ENCODE peak calls at places on chromosomes 7 and 10, in six cellular contexts. One of them, this sample, is unnamed.

GRCh38 chr10:72257051-72257892 is 16.5 kb upstream of the DDIT4 start:
- DNase-seq in heart right ventricle: no peak
- DNase-seq in neural progenitor cell: peak; percentile 74
- DNase-seq in GM23338: no peak
- DNase-seq in sigmoid colon: peak; percentile 73
- DNase-seq in naive thymus-derived CD4-positive, alpha-beta T cell: no peak
- DNase-seq in this sample: no peak

GRCh38 chr10:27190508-27190907 is 35.4 kb downstream of the MASTL start:
- DNase-seq in heart right ventricle: no peak
- DNase-seq in neural progenitor cell: no peak
- DNase-seq in GM23338: no peak
- DNase-seq in sigmoid colon: no peak
- DNase-seq in naive thymus-derived CD4-positive, alpha-beta T cell: no peak
- DNase-seq in this sample: no peak

GRCh38 chr7:151060416-151061234 is 1.2 kb downstream of the SLC4A2 start:
- DNase-seq in heart right ventricle: no peak
- DNase-seq in neural progenitor cell: peak; percentile 88
- DNase-seq in GM23338: no peak
- DNase-seq in sigmoid colon: peak; percentile 82
- DNase-seq in naive thymus-derived CD4-positive, alpha-beta T cell: no peak
- DNase-seq in this sample: no peak

GRCh38 chr10:71065659-71066058 is 146.7 kb upstream of the UNC5B start:
- DNase-seq in heart right ventricle: no peak
- DNase-seq in neural progenitor cell: no peak
- DNase-seq in GM23338: no peak
- DNase-seq in sigmoid colon: no peak
- DNase-seq in naive thymus-derived CD4-positive, alpha-beta T cell: no peak
- DNase-seq in this sample: no peak

GRCh38 chr7:100824499-100825214 is 2.7 kb downstream of the EPHB4 start:
- DNase-seq in heart right ventricle: no peak
- DNase-seq in neural progenitor cell: no peak
- DNase-seq in GM23338: peak; percentile 20
- DNase-seq in sigmoid colon: no peak
- DNase-seq in naive thymus-derived CD4-positive, alpha-beta T cell: no peak
- DNase-seq in this sample: no peak

GRCh38 chr10:70759769-70760168 is 25.4 kb downstream of the TBATA start:
- DNase-seq in heart right ventricle: no peak
- DNase-seq in neural progenitor cell: no peak
- DNase-seq in GM23338: peak; percentile 12
- DNase-seq in sigmoid colon: peak; percentile 44
- DNase-seq in naive thymus-derived CD4-positive, alpha-beta T cell: no peak
- DNase-seq in this sample: no peak

GRCh38 chr7:130367088-130367755 is 13.1 kb upstream of the CPA1 start:
- DNase-seq in heart right ventricle: no peak
- DNase-seq in neural progenitor cell: no peak
- DNase-seq in GM23338: no peak
- DNase-seq in sigmoid colon: no peak
- DNase-seq in naive thymus-derived CD4-positive, alpha-beta T cell: peak; percentile 61
- DNase-seq in this sample: no peak

GRCh38 chr10:70540089-70540788 is 61.7 kb downstream of the PALD1 start:
- DNase-seq in heart right ventricle: peak; percentile 48
- DNase-seq in neural progenitor cell: peak; percentile 64
- DNase-seq in GM23338: peak; percentile 84
- DNase-seq in sigmoid colon: no peak
- DNase-seq in naive thymus-derived CD4-positive, alpha-beta T cell: peak; percentile 17
- DNase-seq in this sample: peak; percentile 31

GRCh38 chr10:67017218-67017617 is 91.4 kb downstream of the LRRTM3 start:
- DNase-seq in heart right ventricle: no peak
- DNase-seq in neural progenitor cell: no peak
- DNase-seq in GM23338: no peak
- DNase-seq in sigmoid colon: no peak
- DNase-seq in naive thymus-derived CD4-positive, alpha-beta T cell: no peak
- DNase-seq in this sample: no peak

GRCh38 chr7:105806592-105807266 is 69.7 kb downstream of the ATXN7L1 start:
- DNase-seq in heart right ventricle: no peak
- DNase-seq in neural progenitor cell: no peak
- DNase-seq in GM23338: peak; percentile 18
- DNase-seq in sigmoid colon: no peak
- DNase-seq in naive thymus-derived CD4-positive, alpha-beta T cell: peak; percentile 8
- DNase-seq in this sample: no peak

GRCh38 chr10:8992009-8992408 is 937.5 kb downstream of the GATA3 start:
- DNase-seq in heart right ventricle: no peak
- DNase-seq in neural progenitor cell: no peak
- DNase-seq in GM23338: no peak
- DNase-seq in sigmoid colon: no peak
- DNase-seq in naive thymus-derived CD4-positive, alpha-beta T cell: no peak
- DNase-seq in this sample: no peak

GRCh38 chr10:112230325-112230988 is 46.9 kb upstream of the GPAM start:
- DNase-seq in heart right ventricle: no peak
- DNase-seq in neural progenitor cell: no peak
- DNase-seq in GM23338: no peak
- DNase-seq in sigmoid colon: no peak
- DNase-seq in naive thymus-derived CD4-positive, alpha-beta T cell: no peak
- DNase-seq in this sample: no peak

GRCh38 chr7:3338161-3338560 is 37.1 kb downstream of the SDK1 start:
- DNase-seq in heart right ventricle: no peak
- DNase-seq in neural progenitor cell: no peak
- DNase-seq in GM23338: no peak
- DNase-seq in sigmoid colon: no peak
- DNase-seq in naive thymus-derived CD4-positive, alpha-beta T cell: no peak
- DNase-seq in this sample: no peak

GRCh38 chr7:80498481-80499349 is 13.1 kb downstream of the GNAT3 start:
- DNase-seq in heart right ventricle: no peak
- DNase-seq in neural progenitor cell: no peak
- DNase-seq in GM23338: no peak
- DNase-seq in sigmoid colon: no peak
- DNase-seq in naive thymus-derived CD4-positive, alpha-beta T cell: no peak
- DNase-seq in this sample: no peak

GRCh38 chr10:58651040-58651439 is 138.4 kb downstream of the BICC1 start:
- DNase-seq in heart right ventricle: no peak
- DNase-seq in neural progenitor cell: no peak
- DNase-seq in GM23338: no peak
- DNase-seq in sigmoid colon: no peak
- DNase-seq in naive thymus-derived CD4-positive, alpha-beta T cell: no peak
- DNase-seq in this sample: no peak

GRCh38 chr7:80935971-80936370 is 17.1 kb upstream of the SEMA3C start:
- DNase-seq in heart right ventricle: no peak
- DNase-seq in neural progenitor cell: no peak
- DNase-seq in GM23338: no peak
- DNase-seq in sigmoid colon: no peak
- DNase-seq in naive thymus-derived CD4-positive, alpha-beta T cell: no peak
- DNase-seq in this sample: no peak

GRCh38 chr7:32479574-32480200 is 10.5 kb downstream of the LSM5 start:
- DNase-seq in heart right ventricle: no peak
- DNase-seq in neural progenitor cell: peak; percentile 61
- DNase-seq in GM23338: peak; percentile 75
- DNase-seq in sigmoid colon: no peak
- DNase-seq in naive thymus-derived CD4-positive, alpha-beta T cell: no peak
- DNase-seq in this sample: no peak

GRCh38 chr7:117229350-117229749 is 93.5 kb downstream of the WNT2 start:
- DNase-seq in heart right ventricle: no peak
- DNase-seq in neural progenitor cell: no peak
- DNase-seq in GM23338: no peak
- DNase-seq in sigmoid colon: no peak
- DNase-seq in naive thymus-derived CD4-positive, alpha-beta T cell: no peak
- DNase-seq in this sample: no peak

GRCh38 chr7:117129538-117129955 is 176.2 kb downstream of the ST7 start:
- DNase-seq in heart right ventricle: no peak
- DNase-seq in neural progenitor cell: no peak
- DNase-seq in GM23338: no peak
- DNase-seq in sigmoid colon: no peak
- DNase-seq in naive thymus-derived CD4-positive, alpha-beta T cell: no peak
- DNase-seq in this sample: no peak

GRCh38 chr10:81961451-81962184 is 86.6 kb downstream of the NRG3 start:
- DNase-seq in heart right ventricle: no peak
- DNase-seq in neural progenitor cell: no peak
- DNase-seq in GM23338: no peak
- DNase-seq in sigmoid colon: no peak
- DNase-seq in naive thymus-derived CD4-positive, alpha-beta T cell: no peak
- DNase-seq in this sample: no peak

GRCh38 chr10:73815719-73816030 is 4.3 kb upstream of the NDST2 start:
- DNase-seq in heart right ventricle: no peak
- DNase-seq in neural progenitor cell: no peak
- DNase-seq in GM23338: no peak
- DNase-seq in sigmoid colon: no peak
- DNase-seq in naive thymus-derived CD4-positive, alpha-beta T cell: no peak
- DNase-seq in this sample: no peak

GRCh38 chr7:24763303-24763901 is 6.1 kb upstream of the GSDME start:
- DNase-seq in heart right ventricle: no peak
- DNase-seq in neural progenitor cell: no peak
- DNase-seq in GM23338: no peak
- DNase-seq in sigmoid colon: no peak
- DNase-seq in naive thymus-derived CD4-positive, alpha-beta T cell: no peak
- DNase-seq in this sample: no peak

GRCh38 chr7:101948650-101949049 is 131.2 kb downstream of the CUX1 start:
- DNase-seq in heart right ventricle: no peak
- DNase-seq in neural progenitor cell: no peak
- DNase-seq in GM23338: no peak
- DNase-seq in sigmoid colon: peak; percentile 70
- DNase-seq in naive thymus-derived CD4-positive, alpha-beta T cell: no peak
- DNase-seq in this sample: no peak

GRCh38 chr10:129816702-129817101 is 147.4 kb downstream of the EBF3 start:
- DNase-seq in heart right ventricle: no peak
- DNase-seq in neural progenitor cell: no peak
- DNase-seq in GM23338: no peak
- DNase-seq in sigmoid colon: no peak
- DNase-seq in naive thymus-derived CD4-positive, alpha-beta T cell: no peak
- DNase-seq in this sample: no peak

GRCh38 chr10:129814681-129815646 is 149.1 kb downstream of the EBF3 start:
- DNase-seq in heart right ventricle: no peak
- DNase-seq in neural progenitor cell: no peak
- DNase-seq in GM23338: no peak
- DNase-seq in sigmoid colon: no peak
- DNase-seq in naive thymus-derived CD4-positive, alpha-beta T cell: no peak
- DNase-seq in this sample: no peak

GRCh38 chr10:129812398-129812797 is 151.7 kb downstream of the EBF3 start:
- DNase-seq in heart right ventricle: no peak
- DNase-seq in neural progenitor cell: no peak
- DNase-seq in GM23338: no peak
- DNase-seq in sigmoid colon: no peak
- DNase-seq in naive thymus-derived CD4-positive, alpha-beta T cell: no peak
- DNase-seq in this sample: no peak

GRCh38 chr10:129820451-129820850 is 143.6 kb downstream of the EBF3 start:
- DNase-seq in heart right ventricle: no peak
- DNase-seq in neural progenitor cell: no peak
- DNase-seq in GM23338: no peak
- DNase-seq in sigmoid colon: no peak
- DNase-seq in naive thymus-derived CD4-positive, alpha-beta T cell: no peak
- DNase-seq in this sample: no peak

DNA sequence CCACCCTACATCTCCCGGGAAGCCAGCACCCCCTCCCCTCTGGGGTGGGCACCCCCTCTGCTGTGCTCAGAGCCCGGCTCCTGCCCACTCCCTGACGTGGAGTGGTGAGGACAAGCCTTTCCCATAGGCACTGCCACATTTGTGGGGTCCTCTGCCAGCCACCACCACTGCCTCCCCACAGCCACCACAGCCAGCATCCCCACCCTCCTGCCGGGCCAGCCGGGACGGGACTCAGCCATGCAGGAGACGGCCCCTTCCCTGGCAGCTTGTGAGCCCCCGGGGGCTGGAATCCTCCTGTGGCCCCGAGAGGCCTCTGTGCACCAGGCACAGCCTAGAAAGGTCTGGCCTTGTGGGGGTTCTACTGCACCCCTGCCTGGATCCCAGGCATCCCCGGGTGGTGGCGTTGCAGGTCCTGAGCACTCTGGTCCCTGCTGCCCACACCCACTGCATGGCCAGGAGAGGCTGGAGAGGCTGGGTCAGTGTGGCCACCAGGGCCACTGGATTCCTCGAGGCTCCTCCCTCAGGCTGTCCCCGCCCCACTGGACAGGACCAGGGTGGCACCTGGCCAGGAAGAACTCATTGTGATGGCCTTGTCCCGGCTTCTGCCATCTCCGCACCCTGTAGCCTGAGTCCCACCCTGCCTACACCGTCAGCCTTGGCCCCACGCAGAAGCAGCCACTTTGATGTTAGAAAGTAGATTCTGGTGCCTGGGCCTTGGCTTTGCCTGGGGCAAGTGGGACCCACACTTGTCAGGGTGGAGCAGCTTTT is 148.0 kb downstream of the EBF3 start:
- DNase-seq in heart right ventricle: no peak
- DNase-seq in neural progenitor cell: no peak
- DNase-seq in GM23338: no peak
- DNase-seq in sigmoid colon: no peak
- DNase-seq in naive thymus-derived CD4-positive, alpha-beta T cell: no peak
- DNase-seq in this sample: no peak
- H3K27me3 ChIP-seq in heart right ventricle: peaks cover 18% of the 10 kb centered on the region
- H3K27me3 ChIP-seq in neural progenitor cell: no peaks in the 10 kb centered on the region
- H3K27me3 ChIP-seq in GM23338: no peaks in the 10 kb centered on the region
- H3K27me3 ChIP-seq in sigmoid colon: no peaks in the 10 kb centered on the region
- H3K27me3 ChIP-seq in naive thymus-derived CD4-positive, alpha-beta T cell: no peaks in the 10 kb centered on the region
- H3K27me3 ChIP-seq in this sample: no peaks in the 10 kb centered on the region

GRCh38 chr7:1943326-1943725 is 273.2 kb downstream of the ELFN1 start:
- DNase-seq in heart right ventricle: peak; percentile 8
- DNase-seq in neural progenitor cell: no peak
- DNase-seq in GM23338: no peak
- DNase-seq in sigmoid colon: no peak
- DNase-seq in naive thymus-derived CD4-positive, alpha-beta T cell: peak; percentile 68
- DNase-seq in this sample: no peak

GRCh38 chr7:1940863-1941262 is 270.8 kb downstream of the ELFN1 start:
- DNase-seq in heart right ventricle: peak; percentile 69
- DNase-seq in neural progenitor cell: no peak
- DNase-seq in GM23338: no peak
- DNase-seq in sigmoid colon: no peak
- DNase-seq in naive thymus-derived CD4-positive, alpha-beta T cell: no peak
- DNase-seq in this sample: no peak

GRCh38 chr7:1941464-1942025 is 271.5 kb downstream of the ELFN1 start:
- DNase-seq in heart right ventricle: peak; percentile 18
- DNase-seq in neural progenitor cell: no peak
- DNase-seq in GM23338: no peak
- DNase-seq in sigmoid colon: no peak
- DNase-seq in naive thymus-derived CD4-positive, alpha-beta T cell: no peak
- DNase-seq in this sample: no peak

GRCh38 chr7:1942704-1943294 is 272.7 kb downstream of the ELFN1 start:
- DNase-seq in heart right ventricle: peak; percentile 1
- DNase-seq in neural progenitor cell: peak; percentile 63
- DNase-seq in GM23338: no peak
- DNase-seq in sigmoid colon: no peak
- DNase-seq in naive thymus-derived CD4-positive, alpha-beta T cell: no peak
- DNase-seq in this sample: no peak

GRCh38 chr7:1942026-1942703 is 272.1 kb downstream of the ELFN1 start:
- DNase-seq in heart right ventricle: peak; percentile 10
- DNase-seq in neural progenitor cell: no peak
- DNase-seq in GM23338: no peak
- DNase-seq in sigmoid colon: no peak
- DNase-seq in naive thymus-derived CD4-positive, alpha-beta T cell: no peak
- DNase-seq in this sample: no peak
- H3K27ac ChIP-seq in heart right ventricle: no peak overlapping the region
- H3K27ac ChIP-seq in neural progenitor cell: peak overlapping the region; percentile 79
- H3K27ac ChIP-seq in GM23338: no peak overlapping the region
- H3K27ac ChIP-seq in sigmoid colon: no peak overlapping the region
- H3K27ac ChIP-seq in naive thymus-derived CD4-positive, alpha-beta T cell: peak overlapping the region; percentile 96
- H3K27ac ChIP-seq in this sample: no peak overlapping the region

GRCh38 chr7:108528183-108528712 is 2.3 kb upstream of the PNPLA8 start:
- DNase-seq in heart right ventricle: no peak
- DNase-seq in neural progenitor cell: no peak
- DNase-seq in GM23338: no peak
- DNase-seq in sigmoid colon: no peak
- DNase-seq in naive thymus-derived CD4-positive, alpha-beta T cell: no peak
- DNase-seq in this sample: no peak
- H3K4me1 ChIP-seq in heart right ventricle: peaks cover 19% of the 10 kb centered on the region
- H3K4me1 ChIP-seq in neural progenitor cell: peaks cover 26% of the 10 kb centered on the region
- H3K4me1 ChIP-seq in GM23338: peaks cover 26% of the 10 kb centered on the region
- H3K4me1 ChIP-seq in sigmoid colon: no peaks in the 10 kb centered on the region
- H3K4me1 ChIP-seq in naive thymus-derived CD4-positive, alpha-beta T cell: peaks cover 18% of the 10 kb centered on the region
- H3K4me1 ChIP-seq in this sample: no peaks in the 10 kb centered on the region

GRCh38 chr10:117536359-117536861 is 6.1 kb upstream of the EMX2 start:
- DNase-seq in heart right ventricle: no peak
- DNase-seq in neural progenitor cell: no peak
- DNase-seq in GM23338: peak; percentile 52
- DNase-seq in sigmoid colon: no peak
- DNase-seq in naive thymus-derived CD4-positive, alpha-beta T cell: no peak
- DNase-seq in this sample: no peak
- H3K27me3 ChIP-seq in heart right ventricle: peaks cover 99% of the 10 kb centered on the region
- H3K27me3 ChIP-seq in neural progenitor cell: peaks cover 100% of the 10 kb centered on the region
- H3K27me3 ChIP-seq in GM23338: peaks cover 100% of the 10 kb centered on the region
- H3K27me3 ChIP-seq in sigmoid colon: peaks cover 97% of the 10 kb centered on the region
- H3K27me3 ChIP-seq in naive thymus-derived CD4-positive, alpha-beta T cell: peaks cover 9% of the 10 kb centered on the region
- H3K27me3 ChIP-seq in this sample: peaks cover 95% of the 10 kb centered on the region

This sample was measured in iPS DF 6.9.